ENCODE peak calls at places on chromosome 20, in five cellular contexts. H is mammary epithelial cell, P is NT2/D1, X is kidney, L is GM23248. Q is an unnamed sample.
A peak's percentile ranks its signal among the peaks of the same experiment; 100 is the strongest.

GRCh38 chr20:13626724-13627123 is 12.0 kb downstream of the TASP1 start:
- DNase-seq in P (no peak), X (no peak), H (no peak), L (no peak), Q (no peak)

GRCh38 chr20:50048420-50049166 is 64.4 kb downstream of the UBE2V1 start:
- DNase-seq in P (no peak), L (peak; percentile 81), H (peak; percentile 13), X (no peak), Q (peak; percentile 59)

GRCh38 chr20:50561379-50562078 is 51.3 kb downstream of the PTPN1 start:
- DNase-seq in L (peak; percentile 96), P (peak; percentile 6), X (no peak), H (peak; percentile 85), Q (peak; percentile 99)

GRCh38 chr20:19966840-19967239 is 50.3 kb upstream of the NAA20 start:
- DNase-seq in H (no peak), P (no peak), X (no peak), L (no peak), Q (no peak)

GRCh38 chr20:18638768-18639167 is 50.9 kb downstream of the DTD1 start:
- DNase-seq in H (no peak), X (no peak), L (peak; percentile 37), P (no peak), Q (peak; percentile 7)

GRCh38 chr20:35320396-35321126 is 28.3 kb upstream of the FAM83C start:
- DNase-seq in L (peak; percentile 90), H (peak; percentile 68), X (no peak), P (no peak), Q (peak; percentile 97)

GRCh38 chr20:33812673-33813462 is 1.7 kb downstream of the CHMP4B start:
- DNase-seq in P (no peak), X (no peak), H (peak; percentile 31), L (peak; percentile 55), Q (no peak)

GRCh38 chr20:19427480-19427879 is 215.0 kb downstream of the SLC24A3 start:
- DNase-seq in L (peak; percentile 13), P (no peak), H (no peak), X (no peak), Q (no peak)

GRCh38 chr20:48538058-48538825 is 289.6 kb downstream of the PREX1 start:
- DNase-seq in X (no peak), H (peak; percentile 90), L (peak; percentile 57), P (peak; percentile 91), Q (peak; percentile 97)

GRCh38 chr20:5570442-5570841 is 179.8 kb upstream of the SHLD1 start:
- DNase-seq in L (no peak), P (no peak), X (no peak), H (no peak), Q (no peak)
- H3K4me3 ChIP-seq in L (no peak overlapping the region), P (no peak overlapping the region), X (no peak overlapping the region), H (no peak overlapping the region), Q (no peak overlapping the region)

GRCh38 chr20:62087227-62087626 is 21.5 kb upstream of the TAF4 start:
- DNase-seq in P (no peak), L (peak; percentile 37), X (no peak), H (no peak), Q (peak; percentile 37)
- H3K4me1 ChIP-seq in P (peaks cover 12% of the 10 kb centered on the region), L (peaks cover 3% of the 10 kb centered on the region), X (peaks cover 3% of the 10 kb centered on the region), H (no peaks in the 10 kb centered on the region), Q (peaks cover 2% of the 10 kb centered on the region)

DNA sequence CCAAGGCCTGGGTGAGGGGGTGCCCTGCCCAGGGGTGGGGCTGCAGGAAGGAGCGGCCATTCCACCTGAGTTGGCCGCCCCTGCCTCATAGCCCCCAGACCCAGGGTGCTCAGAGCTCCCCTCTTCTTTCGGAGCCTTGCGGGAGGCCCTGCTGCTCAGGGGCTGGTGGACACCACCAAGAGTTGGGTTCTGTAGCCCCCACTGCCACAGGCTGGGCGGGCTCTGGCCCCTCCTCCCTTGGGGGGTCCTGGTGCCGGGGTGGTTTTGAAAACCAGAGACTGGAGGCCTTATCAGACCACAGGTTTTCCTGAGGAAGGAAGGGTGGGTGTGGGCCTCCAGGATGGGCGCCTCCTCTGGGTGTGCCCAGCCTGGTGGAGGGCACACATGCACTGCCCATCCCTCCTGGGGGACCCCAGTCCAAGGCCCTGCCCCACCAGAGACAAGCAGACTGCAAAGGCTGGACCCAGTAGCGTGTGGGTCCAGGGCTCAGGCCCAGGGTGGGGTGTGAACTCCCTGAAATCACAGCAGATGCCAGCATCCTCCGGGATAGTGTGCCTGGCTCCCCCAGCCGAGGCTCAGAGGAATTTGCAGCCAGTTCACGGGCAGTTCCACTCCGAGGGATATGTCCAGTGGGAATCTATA is 13.4 kb upstream of the ZBTB46 start:
- DNase-seq in P (no peak), X (no peak), L (no peak), H (no peak), Q (no peak)
- H3K9ac ChIP-seq in P (no peak overlapping the region), X (no peak overlapping the region), L (no peak overlapping the region), H (no peak overlapping the region), Q (no peak overlapping the region)

GRCh38 chr20:54559890-54560289 is 84.5 kb downstream of the DOK5 start:
- DNase-seq in P (no peak), L (no peak), X (no peak), H (no peak), Q (no peak)
- H3K4me3 ChIP-seq in P (no peak overlapping the region), L (no peak overlapping the region), X (no peak overlapping the region), H (no peak overlapping the region), Q (no peak overlapping the region)

GRCh38 chr20:23141450-23142161 is 55.5 kb upstream of the CD93 start:
- DNase-seq in P (no peak), H (no peak), X (no peak), L (no peak), Q (peak; percentile 89)
- H3K4me1 ChIP-seq in P (peaks cover 4% of the 10 kb centered on the region), H (peaks cover 37% of the 10 kb centered on the region), X (peaks cover 6% of the 10 kb centered on the region), L (peaks cover 43% of the 10 kb centered on the region), Q (peaks cover 11% of the 10 kb centered on the region)

DNA sequence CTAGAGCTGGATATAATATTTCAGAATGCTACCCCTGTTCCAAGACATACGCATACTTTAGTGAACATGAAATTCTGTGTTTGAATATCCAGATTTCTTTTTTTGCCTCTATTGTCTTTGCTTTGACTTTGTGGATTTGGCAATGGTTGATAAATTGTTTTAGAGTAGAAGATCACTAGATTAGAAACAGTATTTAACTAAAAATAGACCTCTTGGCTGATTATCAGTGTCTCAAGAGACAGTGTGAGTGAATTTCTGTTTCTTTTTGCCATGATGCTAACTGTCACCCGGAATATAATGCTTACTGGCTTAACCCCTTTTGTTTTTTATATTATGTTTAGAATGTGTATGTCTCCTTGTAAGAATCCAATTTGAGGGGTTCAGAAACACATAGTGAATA is 102.5 kb downstream of the PLCB1 start:
- DNase-seq in P (no peak), H (no peak), L (no peak), X (no peak), Q (no peak)
- H3K9ac ChIP-seq in P (no peak overlapping the region), H (no peak overlapping the region), L (no peak overlapping the region), X (no peak overlapping the region), Q (no peak overlapping the region)

DNA sequence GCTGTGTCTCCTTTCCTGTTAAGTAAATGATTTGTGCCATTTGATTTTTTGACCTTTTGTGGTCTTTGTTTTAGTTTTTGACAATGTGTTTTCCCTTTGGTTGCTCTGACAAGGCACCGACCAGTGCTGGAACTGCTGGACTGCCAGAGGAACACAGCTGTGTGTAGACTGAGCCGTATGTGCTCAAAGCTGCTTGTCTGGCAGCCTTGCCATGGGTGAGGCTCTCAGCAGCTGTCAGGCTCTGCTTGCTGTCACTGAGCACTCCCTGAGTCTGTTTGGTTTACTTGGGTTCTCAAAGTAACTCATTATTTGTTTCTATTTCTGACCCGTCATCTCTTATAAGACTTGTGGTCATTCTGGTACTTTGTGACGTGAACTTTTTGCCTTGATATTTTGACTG is 15.1 kb upstream of the SNRPB start:
- DNase-seq in H (no peak), X (no peak), P (no peak), L (no peak), Q (no peak)
- H3K4me3 ChIP-seq in H (no peak overlapping the region), X (no peak overlapping the region), P (no peak overlapping the region), L (no peak overlapping the region), Q (no peak overlapping the region)

GRCh38 chr20:44616604-44616964 is 34.2 kb downstream of the PKIG start:
- DNase-seq in P (no peak), H (no peak), X (peak; percentile 78), L (no peak), Q (no peak)
- H3K4me1 ChIP-seq in P (peaks cover 33% of the 10 kb centered on the region), H (peaks cover 11% of the 10 kb centered on the region), X (peaks cover 16% of the 10 kb centered on the region), L (no peaks in the 10 kb centered on the region), Q (peaks cover 3% of the 10 kb centered on the region)

Q was measured in fibroblast of lung.